ENCODE peak calls at places on chromosomes 11 and 22, in five cellular contexts. M is left lung, S is MV-4-11, V is adrenal gland, W is NCI-H2081 treated with DMSO at 0.1 percent for 48 hours. K is an unnamed sample.

GRCh38 chr11:12219732-12220131 is 109.3 kb downstream of the MICAL2 start:
- DNase-seq in M (no peak), S (no peak), V (no peak), W (no peak), K (no peak)

GRCh38 chr11:92018332-92018731 is 206.3 kb upstream of the FAT3 start:
- DNase-seq in M (no peak), S (no peak), V (no peak), W (no peak), K (no peak)

GRCh38 chr22:49015459-49015858 is 812.2 kb downstream of the BRD1 start:
- DNase-seq in M (no peak), S (no peak), V (no peak), W (no peak), K (no peak)

GRCh38 chr22:30044369-30044768 is 35.9 kb upstream of the HORMAD2 start:
- DNase-seq in M (peak; percentile 72), S (no peak), V (peak; percentile 51), W (no peak), K (no peak)

GRCh38 chr22:37887610-37888378 is 18.3 kb upstream of the MICALL1 start:
- DNase-seq in M (peak; percentile 60), S (no peak), V (peak; percentile 33), W (no peak), K (peak; percentile 16)

GRCh38 chr11:89293966-89294679 is 116.4 kb downstream of the TYR start:
- DNase-seq in M (peak; percentile 24), S (no peak), V (peak; percentile 1), W (no peak), K (no peak)

GRCh38 chr11:16153951-16154350 is 202.4 kb downstream of the SOX6 start:
- DNase-seq in M (no peak), S (no peak), V (no peak), W (no peak), K (no peak)

GRCh38 chr11:132942611-132943324 is 589.5 kb downstream of the OPCML start:
- DNase-seq in M (no peak), S (no peak), V (no peak), W (no peak), K (no peak)

GRCh38 chr11:59012942-59013256 is 73.2 kb upstream of the GLYATL1B start:
- DNase-seq in M (peak; percentile 39), S (peak; percentile 63), V (peak; percentile 32), W (no peak), K (no peak)

GRCh38 chr11:65314501-65315203 is at the start of gene CDC42EP2:
- DNase-seq in M (peak; percentile 89), S (peak; percentile 55), V (peak; percentile 92), W (no peak), K (peak; percentile 44)

GRCh38 chr11:121249039-121249663 is 43.4 kb upstream of the SC5D start:
- DNase-seq in M (no peak), S (peak; percentile 7), V (peak; percentile 24), W (no peak), K (peak; percentile 75)

GRCh38 chr11:87722756-87723599 is 452.3 kb downstream of the RAB38 start:
- DNase-seq in M (no peak), S (no peak), V (peak; percentile 40), W (no peak), K (peak; percentile 47)

GRCh38 chr22:22892096-22893052 is 4.8 kb downstream of the IGLL5 start:
- DNase-seq in M (peak; percentile 9), S (no peak), V (no peak), W (no peak), K (no peak)

GRCh38 chr11:133955091-133955846 is 1.5 kb downstream of the IGSF9B start:
- DNase-seq in M (no peak), S (no peak), V (no peak), W (no peak), K (no peak)

GRCh38 chr11:131408011-131408640 is 37.7 kb downstream of the NTM start:
- DNase-seq in M (no peak), S (peak; percentile 91), V (peak; percentile 41), W (no peak), K (no peak)

GRCh38 chr11:64685536-64685935 is 37.5 kb downstream of the NRXN2 start:
- DNase-seq in M (no peak), S (no peak), V (no peak), W (no peak), K (no peak)

GRCh38 chr11:35618497-35619029 is 303 bp downstream of the FJX1 start:
- DNase-seq in M (no peak), S (no peak), V (peak; percentile 13), W (no peak), K (no peak)

GRCh38 chr22:19873138-19873959 is 18.7 kb upstream of the GNB1L start:
- DNase-seq in M (peak; percentile 31), S (no peak), V (no peak), W (no peak), K (no peak)

GRCh38 chr22:45469573-45470383 is 32.9 kb upstream of the FBLN1 start:
- DNase-seq in M (peak; percentile 7), S (no peak), V (no peak), W (no peak), K (no peak)

GRCh38 chr22:50210378-50211139 is 9.7 kb downstream of the SELENOO start:
- DNase-seq in M (no peak), S (no peak), V (no peak), W (no peak), K (no peak)

GRCh38 chr11:79269923-79270322 is 170.9 kb downstream of the TENM4 start:
- DNase-seq in M (no peak), S (no peak), V (no peak), W (no peak), K (no peak)

K was measured in Kasumi-1.